ENCODE peak calls at places on chromosomes 12 and 14, in eight cellular contexts. G, E, A, Q, Y, T, P and S are unnamed samples.

GRCh38 chr14:74950795-74951442 is 4.5 kb downstream of the PGF start:
- DNase-seq in G (no peak), E (no peak), A (no peak), Q (no peak), Y (no peak), T (no peak), P (no peak), S (no peak)

GRCh38 chr12:123242083-123242904 is 9.1 kb downstream of the MTRFR start:
- DNase-seq in G (no peak), E (no peak), A (no peak), Q (peak), Y (no peak), T (no peak), P (no peak), S (no peak)

GRCh38 chr12:117360551-117361311 is 695 bp downstream of the NOS1 start:
- DNase-seq in G (no peak), E (peak), A (no peak), Q (no peak), Y (no peak), T (no peak), P (peak), S (peak)

GRCh38 chr14:90842726-90843125 is 26.5 kb upstream of the TTC7B start:
- DNase-seq in G (no peak), E (no peak), A (no peak), Q (no peak), Y (no peak), T (no peak), P (no peak), S (peak)

GRCh38 chr12:2168808-2169207 is 116.0 kb downstream of the CACNA1C start:
- DNase-seq in G (no peak), E (no peak), A (no peak), Q (no peak), Y (no peak), T (no peak), P (no peak), S (no peak)

GRCh38 chr12:21934173-21934572 is 7.1 kb downstream of the ABCC9 start:
- DNase-seq in G (no peak), E (no peak), A (no peak), Q (no peak), Y (no peak), T (no peak), P (no peak), S (no peak)

GRCh38 chr12:48813464-48814312 is 4.6 kb upstream of the CACNB3 start:
- DNase-seq in G (no peak), E (no peak), A (no peak), Q (no peak), Y (no peak), T (peak), P (peak), S (no peak)

GRCh38 chr14:61140271-61140670 is 140.9 kb downstream of the TMEM30B start:
- DNase-seq in G (no peak), E (no peak), A (no peak), Q (no peak), Y (no peak), T (no peak), P (no peak), S (no peak)

GRCh38 chr14:77498984-77499527 is 440 bp upstream of the ISM2 start:
- DNase-seq in G (peak), E (peak), A (no peak), Q (no peak), Y (no peak), T (no peak), P (peak), S (peak)

GRCh38 chr14:50010752-50011151 is 105.6 kb downstream of the VCPKMT start:
- DNase-seq in G (no peak), E (no peak), A (no peak), Q (no peak), Y (no peak), T (no peak), P (no peak), S (no peak)

GRCh38 chr12:102426599-102427541 is 53.5 kb downstream of the IGF1 start:
- DNase-seq in G (no peak), E (no peak), A (no peak), Q (no peak), Y (no peak), T (no peak), P (no peak), S (no peak)

GRCh38 chr12:81209001-81209400 is 131.1 kb downstream of the ACSS3 start:
- DNase-seq in G (no peak), E (no peak), A (no peak), Q (no peak), Y (no peak), T (no peak), P (no peak), S (no peak)

GRCh38 chr14:87131879-87132278 is 861.1 kb downstream of the GALC start:
- DNase-seq in G (no peak), E (no peak), A (peak), Q (no peak), Y (no peak), T (no peak), P (no peak), S (no peak)

GRCh38 chr12:108004368-108004767 is 124.7 kb upstream of the WSCD2 start:
- DNase-seq in G (no peak), E (no peak), A (no peak), Q (peak), Y (no peak), T (no peak), P (peak), S (no peak)

GRCh38 chr14:24102357-24103048 is 8.4 kb downstream of the PCK2 start:
- DNase-seq in G (no peak), E (no peak), A (no peak), Q (no peak), Y (no peak), T (peak), P (no peak), S (no peak)

GRCh38 chr14:62289471-62289870 is 527.3 kb downstream of the SNAPC1 start:
- DNase-seq in G (no peak), E (no peak), A (no peak), Q (no peak), Y (no peak), T (no peak), P (no peak), S (no peak)

GRCh38 chr14:49991491-49991890 is 98.6 kb downstream of the ARF6 start:
- DNase-seq in G (no peak), E (no peak), A (no peak), Q (no peak), Y (peak), T (no peak), P (no peak), S (no peak)

GRCh38 chr12:109446-109845 is 42.9 kb downstream of the IQSEC3 start:
- DNase-seq in G (no peak), E (peak), A (no peak), Q (no peak), Y (no peak), T (no peak), P (no peak), S (no peak)

GRCh38 chr12:49748800-49749199 is 7.4 kb downstream of the TMBIM6 start:
- DNase-seq in G (no peak), E (no peak), A (no peak), Q (no peak), Y (no peak), T (no peak), P (no peak), S (no peak)

GRCh38 chr12:86193931-86194330 is 62.3 kb downstream of the MGAT4C start:
- DNase-seq in G (no peak), E (no peak), A (no peak), Q (no peak), Y (no peak), T (no peak), P (no peak), S (no peak)

GRCh38 chr12:26445909-26446308 is 250.5 kb downstream of the SSPN start:
- DNase-seq in G (no peak), E (no peak), A (no peak), Q (no peak), Y (no peak), T (no peak), P (no peak), S (no peak)

GRCh38 chr12:64760808-64761573 is 1.8 kb upstream of the GNS start:
- DNase-seq in G (no peak), E (no peak), A (no peak), Q (no peak), Y (no peak), T (no peak), P (no peak), S (no peak)

GRCh38 chr12:75909714-75910451 is 121.7 kb downstream of the PHLDA1 start:
- DNase-seq in G (no peak), E (no peak), A (no peak), Q (no peak), Y (peak), T (no peak), P (no peak), S (no peak)

GRCh38 chr14:79451601-79452000 is 759.7 kb downstream of the DIO2 start:
- DNase-seq in G (no peak), E (no peak), A (no peak), Q (no peak), Y (no peak), T (no peak), P (no peak), S (no peak)

GRCh38 chr14:27236601-27237000 is 638.8 kb upstream of the NOVA1 start:
- DNase-seq in G (no peak), E (no peak), A (no peak), Q (no peak), Y (no peak), T (no peak), P (no peak), S (no peak)

GRCh38 chr14:104687601-104688504 is 1.6 kb upstream of the INF2 start:
- DNase-seq in G (no peak), E (peak), A (no peak), Q (peak), Y (no peak), T (peak), P (peak), S (no peak)

GRCh38 chr14:46482200-46482599 is 169.4 kb downstream of the RPL10L start:
- DNase-seq in G (no peak), E (no peak), A (no peak), Q (no peak), Y (no peak), T (no peak), P (no peak), S (no peak)

GRCh38 chr14:101116486-101117130 is 213.1 kb upstream of the RTL1 start:
- DNase-seq in G (no peak), E (no peak), A (no peak), Q (no peak), Y (no peak), T (no peak), P (no peak), S (no peak)

GRCh38 chr14:103123634-103124500 is 606 bp downstream of the TNFAIP2 start:
- DNase-seq in G (no peak), E (peak), A (no peak), Q (no peak), Y (no peak), T (peak), P (no peak), S (no peak)

GRCh38 chr12:114687802-114688201 is 3.8 kb upstream of the TBX3 start:
- DNase-seq in G (no peak), E (no peak), A (no peak), Q (no peak), Y (no peak), T (no peak), P (no peak), S (no peak)

GRCh38 chr12:104816845-104817503 is 141.1 kb downstream of the SLC41A2 start:
- DNase-seq in G (no peak), E (no peak), A (no peak), Q (no peak), Y (no peak), T (no peak), P (no peak), S (no peak)

GRCh38 chr12:130051900-130052299 is 110.4 kb upstream of the FZD10 start:
- DNase-seq in G (no peak), E (no peak), A (no peak), Q (no peak), Y (no peak), T (no peak), P (no peak), S (no peak)

GRCh38 chr14:42541535-42542001 is 934.9 kb downstream of the LRFN5 start:
- DNase-seq in G (no peak), E (no peak), A (no peak), Q (no peak), Y (peak), T (no peak), P (no peak), S (no peak)

GRCh38 chr14:37195327-37195726 is 2.4 kb upstream of the MIPOL1 start:
- DNase-seq in G (no peak), E (no peak), A (no peak), Q (no peak), Y (peak), T (no peak), P (no peak), S (no peak)

GRCh38 chr14:51454351-51454750 is 197.4 kb upstream of the FRMD6 start:
- DNase-seq in G (no peak), E (no peak), A (no peak), Q (no peak), Y (no peak), T (no peak), P (no peak), S (no peak)

GRCh38 chr12:79555006-79555925 is 135.5 kb downstream of the PAWR start:
- DNase-seq in G (no peak), E (no peak), A (no peak), Q (no peak), Y (peak), T (no peak), P (no peak), S (peak)